ENCODE peak calls at places on chromosomes 7 and 10, in six cellular contexts. M, C, R, U, X and N are unnamed samples.

GRCh38 chr7:96991850-96992623 is 13.3 kb upstream of the DLX6 start:
- DNase-seq in R (no peak), C (no peak), X (no peak), U (no peak), M (no peak), N (no peak)

GRCh38 chr10:102113956-102114857 is 6.0 kb downstream of the LDB1 start:
- DNase-seq in U (no peak), X (no peak), M (no peak), C (no peak), R (no peak), N (no peak)

GRCh38 chr10:100803481-100803880 is 58.1 kb downstream of the PAX2 start:
- DNase-seq in X (no peak), U (no peak), M (no peak), C (no peak), R (no peak), N (no peak)

GRCh38 chr7:106281127-106281526 is 3.7 kb downstream of the NAMPT start:
- DNase-seq in R (no peak), M (no peak), X (no peak), C (no peak), U (no peak), N (no peak)

GRCh38 chr10:122249991-122250750 is 20.9 kb upstream of the BTBD16 start:
- DNase-seq in U (no peak), X (no peak), M (no peak), C (no peak), R (no peak), N (no peak)

GRCh38 chr7:74627699-74628411 is 29.7 kb upstream of the GTF2I start:
- DNase-seq in C (no peak), R (peak), M (no peak), U (no peak), X (peak), N (no peak)

GRCh38 chr7:50308301-50309129 is 4.0 kb downstream of the IKZF1 start:
- DNase-seq in M (no peak), U (no peak), C (no peak), X (no peak), R (no peak), N (no peak)

GRCh38 chr10:118701529-118702323 is 53.0 kb downstream of the CACUL1 start:
- DNase-seq in X (no peak), C (no peak), R (no peak), M (no peak), U (no peak), N (no peak)

GRCh38 chr7:17520941-17521340 is 222.5 kb downstream of the AHR start:
- DNase-seq in X (no peak), R (no peak), C (no peak), U (no peak), M (no peak), N (no peak)

GRCh38 chr7:117950601-117951278 is 77.5 kb upstream of the CTTNBP2 start:
- DNase-seq in R (no peak), C (no peak), X (no peak), M (no peak), U (no peak), N (no peak)

GRCh38 chr7:128920913-128921582 is 10.5 kb upstream of the KCP start:
- DNase-seq in C (no peak), X (no peak), R (peak), M (peak), U (no peak), N (no peak)

GRCh38 chr10:31129261-31129660 is 97.6 kb upstream of the ZNF438 start:
- DNase-seq in C (peak), M (no peak), U (peak), R (no peak), X (peak), N (peak)

GRCh38 chr10:127906548-127907377 is at the start of gene PTPRE:
- DNase-seq in U (peak), C (peak), M (no peak), X (no peak), R (peak), N (peak)

GRCh38 chr7:129452589-129453231 is 18.5 kb downstream of the STRIP2 start:
- DNase-seq in M (no peak), U (no peak), X (no peak), C (no peak), R (no peak), N (no peak)

GRCh38 chr10:121405953-121406352 is 192.3 kb downstream of the FGFR2 start:
- DNase-seq in R (no peak), C (no peak), X (no peak), M (no peak), U (no peak), N (no peak)

GRCh38 chr10:21195149-21195731 is 298.1 kb upstream of the NEBL start:
- DNase-seq in R (no peak), M (no peak), C (peak), U (no peak), X (no peak), N (no peak)

GRCh38 chr10:131824371-131825149 is 76.2 kb upstream of the PPP2R2D start:
- DNase-seq in C (no peak), R (peak), M (no peak), X (no peak), U (no peak), N (no peak)

GRCh38 chr7:114214454-114214853 is 200.2 kb upstream of the FOXP2 start:
- DNase-seq in R (no peak), U (no peak), C (no peak), X (no peak), M (no peak), N (no peak)

GRCh38 chr7:131945948-131946525 is 389.6 kb upstream of the PODXL start:
- DNase-seq in U (no peak), M (no peak), R (no peak), X (no peak), C (no peak), N (no peak)

GRCh38 chr10:99630439-99630838 is 10.2 kb upstream of the SLC25A28 start:
- DNase-seq in R (no peak), X (peak), C (peak), M (no peak), U (no peak), N (peak)

GRCh38 chr7:108181073-108181985 is 51.2 kb upstream of the LAMB4 start:
- DNase-seq in M (no peak), U (no peak), X (peak), C (peak), R (no peak), N (peak)

GRCh38 chr7:17681965-17682364 is 258.3 kb downstream of the SNX13 start:
- DNase-seq in M (no peak), U (no peak), C (no peak), X (no peak), R (no peak), N (no peak)

GRCh38 chr7:127081539-127081938 is 171.2 kb downstream of the GRM8 start:
- DNase-seq in U (no peak), C (no peak), M (no peak), X (no peak), R (no peak), N (no peak)

GRCh38 chr10:29343607-29344038 is 54.8 kb downstream of the LYZL1 start:
- DNase-seq in M (no peak), X (no peak), R (no peak), C (no peak), U (no peak), N (no peak)

GRCh38 chr10:2980791-2981360 is 86.5 kb upstream of the PFKP start:
- DNase-seq in R (no peak), M (no peak), C (peak), X (no peak), U (no peak), N (no peak)

GRCh38 chr10:50395279-50395678 is 144.0 kb upstream of the ASAH2 start:
- DNase-seq in C (peak), R (no peak), U (peak), M (no peak), X (no peak), N (no peak)

GRCh38 chr10:60137292-60137992 is 231.1 kb upstream of the CCDC6 start:
- DNase-seq in M (no peak), X (no peak), U (no peak), R (no peak), C (no peak), N (no peak)

DNA sequence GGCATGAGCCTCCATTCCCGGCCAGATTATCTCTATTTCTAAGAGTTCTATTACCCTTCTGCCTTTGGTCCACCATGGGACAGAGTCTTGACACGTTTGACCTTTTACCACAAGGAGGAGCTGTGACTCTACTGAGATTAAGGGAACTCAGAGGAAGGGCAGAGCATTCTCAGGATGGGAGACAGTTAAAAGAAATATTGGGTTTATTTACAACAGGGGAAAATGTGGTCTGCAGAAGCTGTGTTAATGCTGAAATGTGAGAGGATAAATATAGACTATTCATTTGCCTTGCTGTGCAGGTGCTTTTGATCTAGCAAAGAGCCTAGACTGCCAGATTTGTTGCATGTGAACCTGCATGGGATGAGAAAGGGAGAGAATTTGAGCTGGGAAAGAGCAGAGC is 45.8 kb upstream of the PRSS58 start:
- DNase-seq in U (no peak), X (no peak), M (no peak), R (no peak), C (peak), N (no peak)
- TF ChIP-seq CTCF in U (peak), X (no peak), M (no peak), R (no peak), C (peak), N (peak)

GRCh38 chr10:14673189-14673947 is 101.3 kb downstream of the FAM107B start:
- DNase-seq in C (no peak), X (no peak), U (no peak), M (no peak), R (no peak), N (no peak)

GRCh38 chr10:14667748-14668147 is 106.9 kb downstream of the FAM107B start:
- DNase-seq in C (no peak), U (no peak), M (no peak), X (no peak), R (no peak), N (no peak)

GRCh38 chr10:14669576-14669975 is 105.1 kb downstream of the FAM107B start:
- DNase-seq in R (no peak), X (no peak), C (peak), M (no peak), U (no peak), N (no peak)

GRCh38 chr10:14671383-14671782 is 103.3 kb downstream of the FAM107B start:
- DNase-seq in M (no peak), C (peak), U (no peak), X (no peak), R (no peak), N (no peak)

GRCh38 chr10:14670551-14671240 is 104.0 kb downstream of the FAM107B start:
- DNase-seq in C (peak), R (no peak), U (no peak), M (no peak), X (peak), N (no peak)
- H3K4me3 ChIP-seq in C (peak), R (no peak), U (no peak), M (no peak), X (no peak), N (no peak)

GRCh38 chr7:41241641-41242040 is 461.2 kb downstream of the INHBA start:
- DNase-seq in M (no peak), C (no peak), R (no peak), U (no peak), X (no peak), N (no peak)
- TF ChIP-seq CTCF in M (no peak), C (no peak), R (no peak), U (no peak), X (no peak), N (no peak)

DNA sequence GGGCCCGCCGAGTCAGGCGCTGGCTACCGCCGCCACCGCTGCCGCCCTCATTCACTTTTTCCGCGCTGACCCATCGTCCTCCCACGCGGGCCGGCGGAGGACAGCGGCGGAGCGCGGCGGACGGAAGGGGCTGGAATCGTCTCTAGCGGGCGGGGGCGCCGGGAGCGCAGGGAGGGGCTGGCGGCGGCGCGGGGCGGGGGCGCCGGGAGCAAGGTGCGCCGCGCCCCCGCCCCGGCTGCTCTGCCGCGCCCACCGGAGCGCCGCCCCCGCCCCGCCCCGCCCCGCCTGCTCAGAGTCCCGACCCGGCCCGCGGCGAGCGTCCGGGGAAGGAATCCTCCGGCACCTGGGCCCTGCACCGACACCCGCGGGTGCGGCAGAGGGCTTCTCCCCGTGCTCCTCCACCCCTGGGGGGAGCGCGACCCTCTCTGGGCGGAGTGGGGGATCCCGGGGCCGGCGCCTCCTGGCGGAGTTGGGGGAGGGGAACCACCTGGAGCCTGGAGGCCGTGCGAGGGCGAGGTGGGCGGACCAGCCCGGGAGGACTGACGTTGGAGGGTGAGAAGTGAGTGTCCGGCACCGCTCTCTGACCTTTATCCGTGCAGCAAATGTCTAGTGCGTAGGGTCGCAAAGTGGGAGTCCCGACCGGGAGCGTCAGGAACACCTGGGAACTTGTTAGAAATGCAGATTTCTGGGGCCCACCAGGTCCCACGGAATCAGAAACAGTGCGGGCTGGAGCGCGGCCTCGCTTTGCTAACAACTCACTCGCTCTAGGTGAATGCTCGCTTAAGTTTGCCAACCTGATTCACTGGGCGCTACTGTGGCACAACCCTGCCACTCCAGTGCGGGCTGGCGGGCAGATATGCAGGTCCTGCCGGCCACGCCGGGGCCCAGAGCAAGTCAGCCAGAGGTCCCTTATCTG is at the start of gene COBL:
- DNase-seq in U (no peak), R (peak), C (no peak), X (no peak), M (no peak), N (no peak)
- H3K4me3 ChIP-seq in U (peak), R (peak), C (peak), X (no peak), M (peak), N (peak)

DNA sequence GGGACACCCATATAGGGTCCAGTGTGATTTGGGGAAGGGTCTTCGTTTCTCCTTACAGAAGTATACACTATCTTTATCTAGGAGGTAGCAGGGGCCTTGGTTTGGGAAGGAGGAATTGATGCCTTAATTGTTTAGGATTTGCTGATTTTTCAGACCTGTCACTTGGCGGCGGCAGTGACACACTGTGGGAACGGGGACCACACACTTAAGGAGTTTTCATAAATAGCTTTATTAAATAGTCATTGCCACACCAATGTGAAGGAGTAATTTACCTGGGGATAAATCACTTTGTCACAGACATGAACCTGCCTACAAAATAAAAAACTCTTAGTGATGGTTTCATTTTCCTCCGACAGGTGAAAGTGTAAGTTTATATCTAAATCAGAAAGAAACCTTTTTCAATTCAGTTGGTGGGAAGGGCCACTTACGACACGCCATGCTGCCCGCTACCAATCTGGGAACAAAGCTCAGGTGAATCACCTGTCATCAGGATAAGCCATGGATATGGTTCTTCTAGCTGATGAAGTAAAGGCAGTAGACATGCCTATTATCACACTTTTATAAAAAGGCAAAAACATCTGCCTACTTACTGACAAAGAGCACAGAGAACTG is 12.3 kb upstream of the ENO4 start:
- DNase-seq in R (no peak), C (no peak), U (no peak), X (no peak), M (no peak), N (no peak)
- TF ChIP-seq CTCF in R (no peak), C (no peak), U (no peak), X (peak), M (no peak), N (peak)

GRCh38 chr10:46068117-46068516 is 22.0 kb upstream of the MSMB start:
- DNase-seq in U (no peak), M (no peak), C (no peak), R (no peak), X (no peak), N (no peak)
- H3K4me3 ChIP-seq in U (no peak), M (no peak), C (no peak), R (no peak), X (no peak), N (no peak)

DNA sequence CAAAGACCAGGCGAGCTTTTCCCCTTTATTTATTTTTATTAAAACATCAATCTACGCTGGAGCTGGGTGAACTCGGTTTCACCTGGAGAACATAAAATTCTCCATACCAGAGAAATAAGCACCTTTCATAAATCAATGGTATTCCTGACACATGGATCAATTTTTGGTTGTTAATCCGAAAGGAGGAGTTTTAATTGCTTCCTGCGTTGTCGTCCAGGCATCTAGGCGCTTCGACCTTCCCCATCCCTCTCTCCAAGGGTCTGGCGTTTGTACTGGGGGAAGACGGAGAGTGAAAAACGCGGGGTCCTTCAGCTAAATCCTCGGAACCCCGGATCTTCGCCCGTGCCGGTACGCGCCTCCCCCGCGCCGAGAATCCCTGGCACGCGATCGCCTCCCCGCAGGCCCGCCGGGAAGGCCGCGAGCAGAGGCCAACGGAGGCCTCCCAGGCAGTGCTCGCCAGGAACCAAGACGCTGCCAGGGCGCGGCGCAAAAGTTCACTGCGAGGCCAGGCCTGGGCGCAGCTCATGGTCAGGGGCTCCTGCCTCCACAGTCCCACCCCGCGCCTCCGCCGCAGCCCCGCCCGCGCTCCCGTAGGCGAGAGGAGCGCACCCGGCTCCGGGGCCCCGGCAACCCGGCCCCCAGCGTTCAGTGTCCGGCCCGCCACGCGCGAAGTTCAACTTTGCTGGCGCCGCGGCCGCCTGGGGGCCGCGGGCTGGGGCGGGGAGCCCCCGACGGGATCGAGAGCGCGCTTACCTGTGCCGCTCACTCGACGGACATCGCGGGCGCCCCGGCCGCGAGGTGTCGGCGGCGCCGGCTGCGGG is 8.3 kb upstream of the EBF3 start:
- DNase-seq in C (no peak), X (no peak), U (no peak), M (no peak), R (peak), N (no peak)
- TF ChIP-seq CTCF in C (no peak), X (no peak), U (no peak), M (no peak), R (no peak), N (no peak)